ENCODE peak calls at places on chromosomes 12 and 14, in four cellular contexts. F is HCT116, W is upper lobe of left lung, A is esophagus squamous epithelium. Z is an unnamed sample.

GRCh38 chr12:8078400-8078799 is 3.7 kb upstream of the NECAP1 start:
- DNase-seq in F (peak; percentile 50), W (no peak), A (no peak), Z (no peak)

GRCh38 chr14:55412686-55413085 is 1.1 kb upstream of the ATG14 start:
- DNase-seq in W (no peak), A (no peak), F (no peak), Z (no peak)

GRCh38 chr12:34398366-34398705 is 376.0 kb downstream of the ALG10 start:
- DNase-seq in A (no peak), F (no peak), W (peak; percentile 16), Z (peak; percentile 28)

GRCh38 chr12:32051511-32052299 is 54.9 kb upstream of the BICD1 start:
- DNase-seq in F (peak; percentile 48), W (no peak), A (no peak), Z (no peak)

GRCh38 chr14:34081576-34082136 is 130.8 kb upstream of the EGLN3 start:
- DNase-seq in F (peak; percentile 57), A (no peak), W (no peak), Z (no peak)

GRCh38 chr12:126607867-126608266 is 1542.6 kb downstream of the AACS start:
- DNase-seq in W (no peak), F (no peak), A (no peak), Z (no peak)

GRCh38 chr12:26787125-26787495 is 45.9 kb downstream of the ITPR2 start:
- DNase-seq in F (no peak), A (no peak), W (no peak), Z (no peak)

GRCh38 chr14:56087824-56088571 is 30.2 kb upstream of the PELI2 start:
- DNase-seq in F (no peak), W (peak; percentile 32), A (no peak), Z (no peak)

GRCh38 chr12:15208140-15208539 is 13.1 kb downstream of the RERG start:
- DNase-seq in A (no peak), F (no peak), W (no peak), Z (no peak)

GRCh38 chr12:21354641-21355040 is 18.1 kb upstream of the IAPP start:
- DNase-seq in W (no peak), F (no peak), A (no peak), Z (no peak)

GRCh38 chr12:13223176-13223806 is 26.8 kb downstream of the EMP1 start:
- DNase-seq in W (no peak), A (no peak), F (no peak), Z (no peak)

GRCh38 chr12:95396849-95397498 is 77.0 kb upstream of the METAP2 start:
- DNase-seq in F (no peak), W (no peak), A (no peak), Z (no peak)

GRCh38 chr12:62919827-62920226 is 15.1 kb downstream of the PPM1H start:
- DNase-seq in F (no peak), A (no peak), W (no peak), Z (no peak)

GRCh38 chr14:71117839-71118743 is 210.8 kb downstream of the PCNX1 start:
- DNase-seq in W (no peak), A (no peak), F (no peak), Z (no peak)

GRCh38 chr12:115370650-115371049 is 686.7 kb upstream of the TBX3 start:
- DNase-seq in A (no peak), W (no peak), F (no peak), Z (no peak)

GRCh38 chr12:114638790-114639435 is 45.1 kb downstream of the TBX3 start:
- DNase-seq in A (no peak), W (no peak), F (no peak), Z (no peak)

GRCh38 chr12:71536279-71536938 is 96.8 kb downstream of the LGR5 start:
- DNase-seq in W (no peak), A (no peak), F (no peak), Z (no peak)

GRCh38 chr14:23132970-23133369 is 13.9 kb upstream of the CEBPE start:
- DNase-seq in W (no peak), A (no peak), F (no peak), Z (no peak)

GRCh38 chr12:97716356-97716755 is 253.8 kb downstream of the RMST start:
- DNase-seq in W (no peak), F (no peak), A (no peak), Z (no peak)

GRCh38 chr14:101068958-101069549 is 165.5 kb upstream of the RTL1 start:
- DNase-seq in F (no peak), A (no peak), W (peak; percentile 17), Z (peak; percentile 21)

GRCh38 chr12:86669010-86669409 is 412.8 kb upstream of the MGAT4C start:
- DNase-seq in A (no peak), W (peak; percentile 39), F (no peak), Z (no peak)

GRCh38 chr12:2335517-2335916 is 282.7 kb downstream of the CACNA1C start:
- DNase-seq in F (no peak), A (no peak), W (no peak), Z (no peak)

GRCh38 chr14:77106666-77107065 is 8.6 kb downstream of the CIPC start:
- DNase-seq in F (no peak), A (no peak), W (no peak), Z (no peak)

GRCh38 chr14:97976861-97977260 is 1179.7 kb downstream of the VRK1 start:
- DNase-seq in A (no peak), W (peak; percentile 28), F (no peak), Z (no peak)

GRCh38 chr12:8018666-8019581 is 13.6 kb upstream of the FOXJ2 start:
- DNase-seq in F (peak; percentile 50), A (no peak), W (no peak), Z (no peak)

GRCh38 chr14:61193471-61193870 is 87.7 kb downstream of the TMEM30B start:
- DNase-seq in F (no peak), W (no peak), A (no peak), Z (no peak)

GRCh38 chr14:75915063-75915462 is 66.7 kb downstream of the TGFB3 start:
- DNase-seq in F (no peak), A (no peak), W (no peak), Z (no peak)

GRCh38 chr12:104735801-104736200 is 222.3 kb downstream of the SLC41A2 start:
- DNase-seq in A (no peak), F (no peak), W (no peak), Z (no peak)

GRCh38 chr14:39673141-39674133 is 241.2 kb upstream of the FBXO33 start:
- DNase-seq in W (no peak), F (no peak), A (no peak), Z (no peak)

GRCh38 chr12:80272516-80272915 is 171.5 kb upstream of the PTPRQ start:
- DNase-seq in F (no peak), A (no peak), W (no peak), Z (no peak)

GRCh38 chr14:45181806-45182205 is 46.1 kb downstream of the FANCM start:
- DNase-seq in F (no peak), W (no peak), A (no peak), Z (no peak)

GRCh38 chr14:37816135-37816534 is 220.7 kb downstream of the TTC6 start:
- DNase-seq in A (no peak), F (no peak), W (no peak), Z (no peak)

GRCh38 chr14:98198385-98198784 is 1073.6 kb downstream of the BCL11B start:
- DNase-seq in W (peak; percentile 47), F (no peak), A (no peak), Z (no peak)

GRCh38 chr14:80213602-80214001 is 2.3 kb upstream of the DIO2 start:
- DNase-seq in F (peak; percentile 16), A (no peak), W (no peak), Z (no peak)

GRCh38 chr12:6450091-6450868 is 1.6 kb upstream of the TAPBPL start:
- DNase-seq in W (no peak), F (no peak), A (no peak), Z (no peak)
- TF ChIP-seq POLR2A in W (no peak), F (no peak), A (no peak), Z (no peak)

GRCh38 chr12:52660934-52661333 is 8.9 kb upstream of the KRT2 start:
- DNase-seq in A (no peak), W (no peak), F (no peak), Z (no peak)

GRCh38 chr12:52662093-52663006 is 10.3 kb upstream of the KRT2 start:
- DNase-seq in F (no peak), W (no peak), A (no peak), Z (no peak)

GRCh38 chr12:52663420-52663819 is 11.4 kb upstream of the KRT2 start:
- DNase-seq in A (no peak), W (no peak), F (no peak), Z (no peak)

GRCh38 chr12:52659395-52659794 is 7.4 kb upstream of the KRT2 start:
- DNase-seq in W (no peak), A (no peak), F (no peak), Z (no peak)

GRCh38 chr12:52661668-52662067 is 9.7 kb upstream of the KRT2 start:
- DNase-seq in A (no peak), W (no peak), F (no peak), Z (no peak)
- H3K27me3 ChIP-seq in A (no peaks in the 10 kb centered on the region), W (no peaks in the 10 kb centered on the region), F (no peaks in the 10 kb centered on the region), Z (no peaks in the 10 kb centered on the region)

GRCh38 chr12:51049525-51049924 is 1.4 kb downstream of the LETMD1 start:
- DNase-seq in F (no peak), A (no peak), W (no peak), Z (no peak)

GRCh38 chr12:51051787-51052186 is 3.7 kb downstream of the LETMD1 start:
- DNase-seq in A (no peak), F (no peak), W (no peak), Z (no peak)

GRCh38 chr12:51048601-51049369 is 658 bp downstream of the LETMD1 start:
- DNase-seq in W (no peak), A (no peak), F (no peak), Z (no peak)

DNA sequence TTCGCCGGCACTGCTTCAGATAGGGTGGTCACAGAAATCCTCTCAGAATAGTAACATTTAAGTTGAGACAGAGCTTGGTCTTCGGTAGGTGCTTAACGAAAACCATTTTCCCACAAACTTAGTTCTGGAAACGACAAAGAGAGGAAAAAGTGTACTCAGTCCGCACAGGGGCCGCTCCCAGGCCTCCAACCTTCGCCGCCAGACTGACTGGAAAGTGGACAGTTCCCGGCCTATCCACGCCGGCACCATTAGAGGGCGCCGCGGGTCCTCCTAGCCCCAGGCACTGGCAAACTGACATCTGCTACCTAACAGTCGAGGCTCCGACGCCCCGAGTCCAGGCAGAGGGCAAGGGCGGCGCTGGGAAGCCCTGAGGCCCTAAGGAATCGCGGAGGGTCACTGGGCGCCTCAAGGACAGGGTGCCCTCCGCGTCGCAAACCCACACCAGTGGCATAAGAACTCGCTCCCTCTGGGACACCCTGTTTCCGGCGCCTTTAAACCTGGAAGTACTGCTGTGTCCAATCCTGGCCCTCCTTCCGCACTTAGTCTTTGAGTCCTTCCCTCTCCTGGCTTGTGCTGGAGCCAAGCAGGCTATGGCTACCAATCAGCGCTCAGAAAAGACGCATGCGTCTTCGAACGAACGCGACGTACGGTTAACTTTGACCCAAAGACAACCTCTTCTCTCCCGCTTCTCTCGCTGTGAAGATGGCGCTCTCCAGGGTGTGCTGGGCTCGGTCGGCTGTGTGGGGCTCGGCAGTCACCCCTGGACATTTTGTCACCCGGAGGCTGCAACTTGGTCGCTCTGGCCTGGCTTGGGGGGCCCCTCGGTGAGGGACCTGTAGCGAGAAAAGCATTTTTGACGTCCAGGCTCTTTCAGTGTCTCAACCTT is at the start of gene LETMD1:
- DNase-seq in A (peak; percentile 79), F (peak; percentile 99), W (peak; percentile 97), Z (peak; percentile 94)
- TF ChIP-seq POLR2A in A (no peak), F (peak; percentile 75), W (no peak), Z (peak; percentile 90)

DNA sequence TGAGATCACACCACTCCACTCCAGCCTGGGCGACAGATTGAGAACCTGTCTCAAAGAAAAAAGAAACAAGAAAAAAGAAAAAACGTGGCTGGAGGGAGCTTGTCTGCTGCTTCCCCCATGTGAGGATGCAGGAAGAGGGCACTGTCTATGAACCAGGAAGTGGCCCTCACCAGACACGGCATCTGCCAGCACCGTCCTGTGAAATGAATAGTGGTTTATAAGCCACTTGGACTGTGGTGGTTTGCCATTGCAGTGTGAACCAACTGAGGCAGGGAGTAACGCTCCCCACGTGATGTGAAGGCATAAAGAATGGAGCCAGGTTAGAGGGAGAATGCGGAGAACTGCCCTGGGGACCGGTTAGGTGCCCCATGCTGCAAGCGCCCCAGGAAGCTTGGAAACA is 4.5 kb upstream of the BRF1 start:
- DNase-seq in A (no peak), F (no peak), W (no peak), Z (no peak)
- H3K27me3 ChIP-seq in A (no peaks in the 10 kb centered on the region), F (no peaks in the 10 kb centered on the region), W (no peaks in the 10 kb centered on the region), Z (no peaks in the 10 kb centered on the region)